ENCODE peak calls at places on chromosomes 6 and 20, in four cellular contexts. Y is breast epithelium, F is K562, P is cardiac muscle cell. I is an unnamed sample.
A peak's percentile ranks its signal among the peaks of the same experiment; 100 is the strongest.

GRCh38 chr6:166085498-166085897 is 82.2 kb downstream of the TBXT start:
- DNase-seq in F (no peak), Y (no peak), P (no peak), I (no peak)

GRCh38 chr20:47233333-47234188 is 122.9 kb downstream of the ZMYND8 start:
- DNase-seq in P (peak; percentile 47), F (no peak), Y (no peak), I (no peak)

GRCh38 chr6:124400600-124400999 is 561.6 kb upstream of the RNF217 start:
- DNase-seq in F (no peak), P (no peak), Y (no peak), I (no peak)

GRCh38 chr6:44335631-44336030 is 6.8 kb upstream of the SPATS1 start:
- DNase-seq in Y (no peak), P (no peak), F (no peak), I (no peak)

GRCh38 chr6:31547727-31548422 is 467 bp downstream of the NFKBIL1 start:
- DNase-seq in P (no peak), F (no peak), Y (no peak), I (no peak)

GRCh38 chr20:7696311-7696710 is 243.9 kb downstream of the HAO1 start:
- DNase-seq in F (no peak), Y (no peak), P (no peak), I (no peak)

GRCh38 chr6:125746731-125747588 is 2.5 kb upstream of the HEY2 start:
- DNase-seq in Y (peak; percentile 64), P (peak; percentile 80), F (peak; percentile 58), I (no peak)

GRCh38 chr6:88908598-88909548 is 54.5 kb downstream of the RNGTT start:
- DNase-seq in Y (no peak), P (peak; percentile 25), F (no peak), I (no peak)

GRCh38 chr6:166861961-166862286 is 94.4 kb downstream of the RNASET2 start:
- DNase-seq in P (no peak), Y (no peak), F (no peak), I (no peak)

GRCh38 chr6:78989191-78989590 is 88.9 kb downstream of the PHIP start:
- DNase-seq in P (no peak), Y (no peak), F (no peak), I (no peak)

GRCh38 chr20:31654534-31654933 is 16.8 kb downstream of the COX4I2 start:
- DNase-seq in F (no peak), P (no peak), Y (no peak), I (no peak)

GRCh38 chr20:32195581-32195980 is 12.0 kb downstream of the PLAGL2 start:
- DNase-seq in P (no peak), Y (no peak), F (no peak), I (no peak)

GRCh38 chr6:90472716-90473115 is 114.2 kb downstream of the MAP3K7 start:
- DNase-seq in Y (no peak), P (no peak), F (no peak), I (no peak)

GRCh38 chr20:49167811-49168507 is 20.2 kb downstream of the STAU1 start:
- DNase-seq in P (peak; percentile 32), F (no peak), Y (no peak), I (no peak)

GRCh38 chr6:170480045-170480714 is 72.9 kb downstream of the PSMB1 start:
- DNase-seq in P (peak; percentile 63), F (no peak), Y (no peak), I (no peak)

GRCh38 chr6:3489032-3489757 is 32.3 kb upstream of the SLC22A23 start:
- DNase-seq in F (no peak), P (peak; percentile 54), Y (no peak), I (no peak)

GRCh38 chr6:89707766-89708165 is 69.2 kb upstream of the LYRM2 start:
- DNase-seq in F (no peak), Y (no peak), P (no peak), I (no peak)

GRCh38 chr6:701215-701614 is 8.3 kb upstream of the EXOC2 start:
- DNase-seq in P (no peak), F (no peak), Y (no peak), I (no peak)

GRCh38 chr6:102581378-102582124 is 1188.0 kb downstream of the GRIK2 start:
- DNase-seq in F (no peak), P (no peak), Y (no peak), I (no peak)

GRCh38 chr6:116667620-116668019 is 946 bp downstream of the ZUP1 start:
- DNase-seq in F (no peak), P (no peak), Y (no peak), I (no peak)

GRCh38 chr20:25005220-25005619 is 12.7 kb upstream of the APMAP start:
- DNase-seq in P (peak; percentile 28), F (no peak), Y (peak; percentile 69), I (no peak)

GRCh38 chr6:39189915-39190544 is 39.2 kb downstream of the KCNK5 start:
- DNase-seq in P (peak; percentile 27), F (peak; percentile 68), Y (no peak), I (peak; percentile 67)

GRCh38 chr20:11675920-11676617 is 241.6 kb upstream of the BTBD3 start:
- DNase-seq in Y (no peak), P (peak; percentile 23), F (no peak), I (no peak)

GRCh38 chr6:140415266-140415665 is 1040.8 kb upstream of the CITED2 start:
- DNase-seq in P (no peak), Y (no peak), F (no peak), I (no peak)

GRCh38 chr6:153129873-153130514 is 1.1 kb downstream of the RGS17 start:
- DNase-seq in Y (no peak), F (no peak), P (peak; percentile 33), I (no peak)

GRCh38 chr20:62319346-62319909 is 16.6 kb downstream of the ADRM1 start:
- DNase-seq in Y (no peak), F (no peak), P (no peak), I (no peak)

GRCh38 chr6:134216304-134217029 is 101.4 kb downstream of the SGK1 start:
- DNase-seq in Y (no peak), F (peak; percentile 32), P (no peak), I (no peak)

GRCh38 chr6:82376636-82377035 is 13.0 kb downstream of the TPBG start:
- DNase-seq in Y (no peak), P (no peak), F (no peak), I (no peak)

GRCh38 chr20:7285918-7286556 is 518.6 kb downstream of the BMP2 start:
- DNase-seq in F (peak; percentile 5), Y (peak; percentile 48), P (peak; percentile 94), I (peak; percentile 60)

DNA sequence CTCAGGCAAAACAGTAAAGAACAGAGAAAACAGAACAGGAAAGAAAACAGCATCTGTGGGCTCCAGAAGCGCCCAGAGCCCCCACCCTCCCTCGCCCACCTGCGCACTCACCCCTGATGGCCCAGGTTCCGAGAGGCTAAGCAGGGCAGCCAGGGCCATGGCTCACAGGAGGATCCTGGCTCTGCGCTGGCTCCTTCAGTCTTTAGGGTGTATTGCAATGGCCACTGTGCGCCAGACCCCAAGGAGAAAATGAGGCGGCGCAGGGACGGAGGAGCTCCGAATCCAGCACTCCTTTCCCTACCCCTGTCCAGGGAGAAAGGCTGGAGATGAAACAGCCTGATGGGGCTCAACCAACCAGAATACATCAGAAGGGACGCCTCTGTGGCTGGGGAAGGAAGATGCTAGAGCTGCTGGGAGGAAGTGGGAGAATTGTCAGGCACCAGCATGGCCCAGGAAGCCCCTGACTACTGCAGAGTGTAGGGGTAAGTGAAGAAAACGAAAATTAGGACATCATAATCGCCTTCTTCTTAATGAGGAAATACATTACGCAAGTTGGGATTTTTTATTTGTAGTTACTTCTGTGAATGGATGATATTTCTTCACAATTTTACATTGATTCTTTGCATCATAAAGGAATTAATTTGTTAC is 49.0 kb downstream of the COL11A2 start:
- DNase-seq in P (no peak), Y (no peak), F (no peak), I (no peak)
- TF ChIP-seq CTCF in P (no peak), Y (no peak), F (peak; percentile 41), I (no peak)

DNA sequence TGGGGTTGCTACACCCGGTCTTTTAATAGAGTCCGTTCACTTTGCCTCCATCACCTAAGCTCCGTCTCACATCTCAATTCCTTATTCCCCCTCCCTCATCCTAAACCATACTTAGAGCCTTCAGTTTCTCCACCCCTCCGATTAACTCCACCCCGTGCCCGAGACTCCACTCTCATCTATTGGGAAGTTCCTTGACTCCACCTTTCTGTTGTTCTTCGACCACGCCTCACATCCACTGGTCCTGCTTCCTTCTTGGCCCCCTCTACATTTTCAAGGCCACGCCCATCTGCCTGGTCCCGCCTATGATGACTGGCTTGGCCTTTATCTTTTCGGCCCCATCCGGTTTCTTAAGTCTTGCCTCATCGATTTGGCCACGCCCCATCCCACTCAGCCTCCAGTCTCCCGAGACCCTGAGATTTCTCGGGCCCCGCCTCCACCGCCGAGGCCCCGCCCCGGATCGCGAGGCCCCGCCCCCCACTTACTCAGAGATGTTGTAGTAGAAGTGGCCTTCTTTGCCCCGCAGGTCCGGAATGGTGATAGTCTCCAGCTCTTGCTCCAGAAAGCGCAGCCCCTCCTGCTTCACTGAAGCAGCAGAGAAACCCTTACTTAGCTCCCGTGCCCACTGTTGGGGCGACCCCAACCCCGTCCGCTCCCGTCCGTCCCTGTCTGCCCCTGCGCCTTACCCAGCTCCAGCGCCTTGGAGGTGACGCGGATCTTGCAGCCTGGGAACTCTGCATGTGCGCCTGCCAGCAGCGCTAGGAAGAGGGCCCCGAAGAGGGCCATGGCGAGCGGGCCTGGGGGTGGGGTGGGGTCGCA is 1.1 kb downstream of the PLTP start:
- DNase-seq in Y (peak; percentile 98), F (peak; percentile 99), P (peak; percentile 100), I (peak; percentile 88)
- TF ChIP-seq CTCF in Y (no peak), F (no peak), P (no peak), I (no peak)

DNA sequence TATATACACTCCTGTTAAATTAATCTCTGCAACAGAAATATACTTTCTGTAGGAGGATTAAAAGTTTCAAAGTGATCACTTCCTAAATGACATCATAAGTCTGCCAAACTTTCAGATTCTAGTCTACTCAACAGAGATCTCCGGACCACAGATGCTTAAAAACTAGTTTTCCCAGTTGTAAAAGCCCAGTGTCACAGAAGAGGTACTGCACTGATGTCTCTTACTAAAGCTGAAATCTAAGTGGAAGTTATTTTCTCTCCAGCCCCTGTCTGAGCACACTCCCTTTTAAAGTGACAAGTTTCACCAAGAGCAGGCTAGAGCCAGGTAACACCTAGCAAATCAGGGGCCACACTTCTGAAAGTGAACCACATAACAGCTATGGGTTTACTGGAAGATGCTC is 71.6 kb upstream of the DST start:
- DNase-seq in P (no peak), Y (no peak), F (no peak), I (no peak)
- TF ChIP-seq CTCF in P (no peak), Y (no peak), F (no peak), I (no peak)

GRCh38 chr6:109526905-109527628 is 44.0 kb upstream of the ZBTB24 start:
- DNase-seq in Y (no peak), P (peak; percentile 85), F (peak; percentile 62), I (peak; percentile 66)

GRCh38 chr6:109524129-109524528 is 41.1 kb upstream of the ZBTB24 start:
- DNase-seq in F (no peak), P (no peak), Y (no peak), I (no peak)

GRCh38 chr6:109531446-109531845 is 48.4 kb upstream of the ZBTB24 start:
- DNase-seq in Y (no peak), P (no peak), F (no peak), I (no peak)

GRCh38 chr6:109523478-109523877 is 40.5 kb upstream of the ZBTB24 start:
- DNase-seq in F (no peak), P (peak; percentile 89), Y (no peak), I (no peak)

GRCh38 chr6:109527989-109528388 is 45.0 kb upstream of the ZBTB24 start:
- DNase-seq in Y (no peak), F (peak; percentile 42), P (peak; percentile 15), I (no peak)
- TF ChIP-seq CTCF in Y (no peak), F (peak; percentile 32), P (peak; percentile 33), I (peak; percentile 22)